ENCODE peak calls at places on chromosome 19, in five cellular contexts. O is mucosa of descending colon; C is activated naive CD4-positive, alpha-beta T cell treated with anti-CD3 and anti-CD28 coated beads for 36 hours; J is iris pigment epithelial cell; D is endothelial cell. V is an unnamed sample.
A peak's percentile ranks its signal among the peaks of the same experiment; 100 is the strongest.

GRCh38 chr19:38715540-38715939 is 28.7 kb downstream of the CAPN12 start:
- DNase-seq in O (no peak), C (no peak), J (no peak), D (no peak), V (no peak)

GRCh38 chr19:6425732-6426686 is 1.4 kb upstream of the KHSRP start:
- DNase-seq in O (peak; percentile 27), C (peak; percentile 47), J (no peak), D (no peak), V (peak; percentile 64)

GRCh38 chr19:2503521-2504109 is 27.7 kb downstream of the GADD45B start:
- DNase-seq in O (no peak), C (peak; percentile 66), J (peak; percentile 73), D (no peak), V (peak; percentile 40)

GRCh38 chr19:47032171-47032811 is 12.7 kb downstream of the NPAS1 start:
- DNase-seq in O (peak; percentile 61), C (peak; percentile 67), J (peak; percentile 20), D (peak; percentile 64), V (peak; percentile 85)

GRCh38 chr19:54164369-54165068 is 5.0 kb upstream of the LENG1 start:
- DNase-seq in O (peak; percentile 92), C (peak; percentile 56), J (peak; percentile 20), D (peak; percentile 64), V (no peak)

GRCh38 chr19:3852614-3853254 is 16.1 kb downstream of the ZFR2 start:
- DNase-seq in O (peak; percentile 68), C (peak; percentile 15), J (peak; percentile 78), D (no peak), V (peak; percentile 48)

GRCh38 chr19:36489920-36490415 is 607 bp upstream of the ZNF566 start:
- DNase-seq in O (peak; percentile 85), C (peak; percentile 69), J (peak; percentile 95), D (no peak), V (peak; percentile 96)

GRCh38 chr19:16637535-16637934 is 9.5 kb upstream of the MED26 start:
- DNase-seq in O (no peak), C (no peak), J (no peak), D (no peak), V (no peak)